ENCODE peak calls at places on chromosomes 2 and 18, in nine cellular contexts. A is HepG2, B is HFF-Myc, D is fibroblast of lung, V is IMR-90, E is RWPE1, S is foreskin keratinocyte, N is endothelial cell, Z is neural crest cell. F is an unnamed sample.

GRCh38 chr2:46812381-46813024 is 103.1 kb downstream of the MCFD2 start:
- DNase-seq in A (no peak), B (no peak), D (peak), V (peak), E (no peak), S (no peak), N (no peak), Z (no peak), F (peak)

GRCh38 chr2:99340669-99341236 is 3.6 kb downstream of the EIF5B start:
- DNase-seq in A (peak), B (no peak), D (peak), V (no peak), E (no peak), S (peak), N (no peak), Z (no peak), F (no peak)

GRCh38 chr2:215293879-215294278 is 18.0 kb upstream of the ATIC start:
- DNase-seq in A (peak), B (no peak), D (no peak), V (no peak), E (no peak), S (no peak), N (no peak), Z (no peak), F (no peak)

GRCh38 chr18:60599267-60599666 is 226.7 kb upstream of the MC4R start:
- DNase-seq in A (no peak), B (no peak), D (no peak), V (no peak), E (no peak), S (no peak), N (no peak), Z (no peak), F (no peak)

GRCh38 chr2:129802290-129802689 is 177.2 kb upstream of the RAB6C start:
- DNase-seq in A (no peak), B (no peak), D (no peak), V (no peak), E (no peak), S (no peak), N (no peak), Z (no peak), F (no peak)

GRCh38 chr2:213991454-213992108 is 419.3 kb upstream of the VWC2L start:
- DNase-seq in A (no peak), B (no peak), D (peak), V (peak), E (no peak), S (peak), N (no peak), Z (no peak), F (no peak)

GRCh38 chr2:6674381-6674780 is 191.3 kb downstream of the CMPK2 start:
- DNase-seq in A (no peak), B (no peak), D (peak), V (no peak), E (no peak), S (no peak), N (no peak), Z (no peak), F (no peak)

GRCh38 chr2:3659447-3660432 is 1.7 kb downstream of the ALLC start:
- DNase-seq in A (peak), B (no peak), D (no peak), V (peak), E (no peak), S (no peak), N (no peak), Z (no peak), F (no peak)

GRCh38 chr2:37349376-37349775 is 4.9 kb downstream of the QPCT start:
- DNase-seq in A (peak), B (no peak), D (no peak), V (no peak), E (no peak), S (no peak), N (no peak), Z (no peak), F (no peak)

GRCh38 chr2:160222546-160223281 is 22.6 kb upstream of the ITGB6 start:
- DNase-seq in A (peak), B (no peak), D (no peak), V (no peak), E (no peak), S (no peak), N (no peak), Z (no peak), F (no peak)

GRCh38 chr18:3062798-3063563 is 50.0 kb upstream of the LPIN2 start:
- DNase-seq in A (peak), B (peak), D (no peak), V (peak), E (peak), S (peak), N (peak), Z (peak), F (peak)

GRCh38 chr18:31738460-31739407 is 21.9 kb downstream of the SLC25A52 start:
- DNase-seq in A (peak), B (no peak), D (no peak), V (no peak), E (no peak), S (peak), N (no peak), Z (no peak), F (no peak)

GRCh38 chr2:24818721-24819167 is 25.5 kb downstream of the CENPO start:
- DNase-seq in A (no peak), B (no peak), D (peak), V (peak), E (no peak), S (no peak), N (no peak), Z (no peak), F (no peak)

GRCh38 chr18:13019301-13019700 is 28.1 kb downstream of the CEP192 start:
- DNase-seq in A (no peak), B (no peak), D (no peak), V (peak), E (peak), S (peak), N (no peak), Z (no peak), F (no peak)

GRCh38 chr18:58056159-58056558 is 12.1 kb downstream of the NEDD4L start:
- DNase-seq in A (no peak), B (no peak), D (no peak), V (no peak), E (no peak), S (no peak), N (no peak), Z (no peak), F (no peak)

DNA sequence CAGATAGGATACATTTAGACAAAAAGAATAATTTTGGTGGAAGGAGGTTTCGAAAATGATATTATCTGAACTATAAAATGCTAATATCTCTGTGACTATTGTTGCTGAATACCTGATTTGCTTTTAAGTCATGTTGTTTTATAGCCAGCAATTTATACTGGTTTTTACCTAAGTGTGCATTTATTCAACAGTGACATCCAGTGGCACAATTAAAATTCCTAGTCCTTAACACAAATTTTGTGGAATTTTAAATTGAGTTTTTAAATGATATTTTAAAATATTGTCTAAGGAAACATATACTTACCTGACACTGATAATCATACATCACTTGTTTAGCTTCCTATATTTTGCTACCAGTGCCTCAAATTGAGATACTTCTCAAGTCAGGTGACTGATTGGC is 144.8 kb downstream of the ARHGAP28 start:
- DNase-seq in A (no peak), B (no peak), D (no peak), V (peak), E (no peak), S (no peak), N (no peak), Z (no peak), F (no peak)
- TF ChIP-seq CTCF in A (no peak), B (no peak), D (peak), V (peak), E (no peak), S (peak), N (no peak), Z (no peak), F (no peak)

GRCh38 chr2:195308163-195308562 is 348.9 kb upstream of the SLC39A10 start:
- DNase-seq in A (no peak), B (no peak), D (no peak), V (no peak), E (no peak), S (no peak), N (no peak), Z (no peak), F (no peak)

GRCh38 chr2:195307751-195308150 is 349.3 kb upstream of the SLC39A10 start:
- DNase-seq in A (no peak), B (no peak), D (no peak), V (no peak), E (no peak), S (no peak), N (no peak), Z (no peak), F (no peak)

DNA sequence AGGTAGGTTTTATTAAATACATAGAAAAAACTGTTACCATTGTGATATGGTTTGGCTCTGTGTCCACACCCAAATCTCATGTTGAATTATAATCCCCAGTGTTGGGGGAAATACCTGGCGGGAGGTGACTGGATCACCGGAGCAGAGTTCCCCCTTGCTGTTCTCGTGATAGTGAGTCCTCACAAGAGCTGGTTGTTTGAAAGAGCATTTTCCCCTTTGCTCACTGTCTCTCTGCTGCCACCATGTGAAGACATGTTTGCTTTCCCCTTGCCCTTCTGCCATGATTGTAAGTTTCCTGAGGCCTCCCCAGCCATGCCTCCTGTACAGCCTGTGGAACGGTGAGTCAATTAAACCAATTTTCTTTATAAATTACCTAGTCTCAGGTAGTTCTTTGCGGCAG is 352.7 kb upstream of the SLC39A10 start:
- DNase-seq in A (peak), B (no peak), D (peak), V (peak), E (no peak), S (peak), N (peak), Z (no peak), F (no peak)
- TF ChIP-seq CTCF in A (peak), B (peak), D (peak), V (no peak), E (peak), S (peak), N (no peak), Z (peak), F (no peak)

GRCh38 chr2:56539618-56540017 is 355.8 kb downstream of the CCDC85A start:
- DNase-seq in A (no peak), B (no peak), D (no peak), V (no peak), E (no peak), S (no peak), N (no peak), Z (no peak), F (no peak)
- TF ChIP-seq CTCF in A (no peak), B (no peak), D (no peak), V (no peak), E (no peak), S (no peak), N (no peak), Z (no peak), F (no peak)

GRCh38 chr2:221425353-221425752 is 146.8 kb downstream of the EPHA4 start:
- DNase-seq in A (no peak), B (no peak), D (no peak), V (no peak), E (no peak), S (no peak), N (no peak), Z (no peak), F (no peak)
- TF ChIP-seq CTCF in A (no peak), B (no peak), D (no peak), V (no peak), E (no peak), S (no peak), N (no peak), Z (no peak), F (no peak)

DNA sequence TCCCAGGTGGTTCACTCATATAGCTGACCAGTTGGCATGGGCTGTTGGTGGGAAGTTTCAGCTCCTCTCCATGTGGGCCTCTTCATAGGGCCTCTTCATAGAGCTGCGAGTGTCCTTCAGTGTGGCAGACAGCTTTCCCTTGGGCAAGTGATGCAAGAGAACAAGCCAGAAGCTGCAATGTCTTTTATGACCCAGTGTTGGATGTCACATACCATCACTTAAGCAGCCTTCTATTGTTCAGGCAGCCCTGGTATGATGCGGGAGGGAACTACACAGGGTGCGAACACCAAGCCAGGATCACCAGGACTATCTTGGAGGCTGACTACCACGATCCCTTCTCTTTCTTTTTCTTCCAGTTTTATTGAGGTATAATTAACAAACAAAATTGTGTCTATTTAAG is 126.5 kb upstream of the ITGA6 start:
- DNase-seq in A (no peak), B (no peak), D (no peak), V (no peak), E (no peak), S (no peak), N (no peak), Z (no peak), F (no peak)
- TF ChIP-seq CTCF in A (no peak), B (no peak), D (no peak), V (no peak), E (no peak), S (no peak), N (no peak), Z (no peak), F (no peak)

DNA sequence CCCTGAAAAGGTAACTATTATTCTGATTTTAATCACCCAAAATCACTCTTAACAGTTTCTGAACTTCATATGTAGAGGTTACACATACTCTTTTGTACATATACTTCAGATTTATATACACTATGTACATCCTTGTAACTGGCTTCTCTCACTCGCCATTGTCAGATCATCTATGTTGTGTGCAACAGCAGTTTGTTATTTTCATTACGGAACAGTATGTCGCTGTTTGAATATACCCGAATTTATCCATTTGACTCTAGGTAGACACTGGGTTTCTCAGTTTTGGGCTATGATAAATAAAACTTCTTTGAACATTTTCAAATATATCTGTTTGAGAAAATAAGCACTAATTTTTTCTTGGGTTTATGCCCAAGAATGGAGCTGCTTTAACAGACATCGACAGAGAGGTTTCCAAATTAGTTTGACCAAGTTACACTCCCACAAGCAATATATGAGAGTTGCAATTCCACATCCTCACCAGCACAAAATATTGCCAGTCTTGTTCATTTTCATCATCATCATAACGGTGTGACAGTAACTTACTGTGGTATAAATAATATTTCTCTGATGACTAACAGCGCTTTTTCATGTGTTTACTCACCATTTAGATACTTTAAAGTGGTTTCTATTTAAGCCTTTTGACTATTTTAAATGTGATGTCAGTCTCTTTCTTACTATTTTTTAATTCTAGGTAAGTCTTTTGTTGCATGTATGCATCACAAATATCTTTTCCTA is 80.9 kb downstream of the SMC6 start:
- DNase-seq in A (no peak), B (peak), D (peak), V (peak), E (peak), S (peak), N (no peak), Z (no peak), F (peak)
- TF ChIP-seq CTCF in A (no peak), B (no peak), D (peak), V (no peak), E (no peak), S (peak), N (no peak), Z (no peak), F (no peak)

GRCh38 chr18:50051288-50051687 is 143.7 kb downstream of the MYO5B start:
- DNase-seq in A (peak), B (no peak), D (no peak), V (no peak), E (peak), S (peak), N (no peak), Z (no peak), F (no peak)
- TF ChIP-seq CTCF in A (peak), B (peak), D (no peak), V (no peak), E (no peak), S (peak), N (no peak), Z (no peak), F (peak)

GRCh38 chr2:220422676-220423075 is 795.2 kb downstream of the SLC4A3 start:
- DNase-seq in A (no peak), B (no peak), D (no peak), V (no peak), E (no peak), S (no peak), N (no peak), Z (no peak), F (no peak)
- TF ChIP-seq CTCF in A (no peak), B (no peak), D (no peak), V (no peak), E (no peak), S (no peak), N (no peak), Z (no peak), F (no peak)

DNA sequence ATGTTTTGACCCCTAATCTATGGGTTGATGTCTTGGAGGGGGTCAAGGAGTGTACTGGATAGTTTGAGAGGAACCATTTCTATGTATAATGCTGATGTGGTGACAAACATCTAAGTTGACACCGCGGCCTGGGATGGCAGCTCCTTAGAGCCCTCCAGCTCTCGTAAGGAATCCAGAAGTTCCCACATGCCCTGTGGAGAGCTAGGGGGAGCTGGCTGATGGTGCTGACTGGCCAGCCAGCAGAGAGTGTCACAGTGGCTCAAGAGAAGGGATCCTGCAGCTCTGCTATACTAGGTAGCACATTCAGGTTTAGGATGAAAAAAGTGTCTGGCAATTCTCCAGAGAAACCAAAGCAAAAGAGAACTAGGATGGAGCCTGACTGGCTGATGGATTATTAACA is 842.2 kb upstream of the VRK2 start:
- DNase-seq in A (no peak), B (no peak), D (no peak), V (no peak), E (no peak), S (no peak), N (no peak), Z (no peak), F (no peak)
- TF ChIP-seq CTCF in A (no peak), B (no peak), D (no peak), V (no peak), E (no peak), S (no peak), N (no peak), Z (no peak), F (no peak)

DNA sequence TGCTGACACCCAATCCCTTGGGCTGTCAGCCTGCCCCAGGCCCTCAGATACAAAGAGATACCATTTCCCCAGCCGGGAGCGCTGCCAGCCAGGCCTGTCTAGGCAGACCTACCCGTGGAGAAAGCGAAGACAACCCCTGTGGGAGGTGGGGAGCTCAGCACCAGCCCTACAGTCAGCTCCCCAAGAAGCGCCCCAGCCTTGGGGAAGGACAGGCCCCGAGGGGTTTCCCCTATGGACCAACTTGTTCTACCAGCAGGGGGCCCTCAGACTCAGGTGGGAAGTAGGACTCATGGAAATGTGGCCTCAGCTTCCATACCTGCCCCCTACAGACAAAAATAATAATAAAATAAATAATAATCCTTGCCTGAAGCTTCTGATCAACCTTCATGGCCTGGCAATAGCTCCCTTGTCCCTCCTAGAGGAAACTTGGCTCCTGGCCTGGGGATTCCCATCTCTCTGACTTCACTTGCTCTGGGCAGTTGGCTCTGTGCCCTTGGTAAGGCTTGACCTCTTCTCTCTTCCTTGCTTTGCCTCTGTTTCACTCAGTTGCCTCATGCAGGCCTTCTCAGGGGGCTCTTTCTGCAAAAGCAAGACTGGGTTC is 7.0 kb downstream of the SLC35F6 start:
- DNase-seq in A (peak), B (no peak), D (peak), V (peak), E (peak), S (peak), N (peak), Z (no peak), F (peak)
- TF ChIP-seq CTCF in A (peak), B (peak), D (peak), V (peak), E (no peak), S (peak), N (peak), Z (peak), F (peak)